ENCODE peak calls at places on chromosomes 1 and 21, in six cellular contexts. D is cardiac muscle cell; N is fibroblast of lung; U is CD8-positive, alpha-beta T cell; C is tibial nerve; H is suprapubic skin. Q is an unnamed sample.

GRCh38 chr1:190353538-190354101 is 124.0 kb downstream of the BRINP3 start:
- DNase-seq in D (peak; percentile 6), N (peak; percentile 16), U (no peak), C (no peak), H (no peak), Q (no peak)

GRCh38 chr1:94980049-94980908 is 53.4 kb upstream of the CNN3 start:
- DNase-seq in D (peak; percentile 50), N (peak; percentile 60), U (no peak), C (no peak), H (no peak), Q (no peak)

GRCh38 chr21:30240661-30241060 is 24.8 kb upstream of the CLDN8 start:
- DNase-seq in D (no peak), N (no peak), U (no peak), C (no peak), H (no peak), Q (no peak)

GRCh38 chr1:75338974-75339483 is 204.8 kb downstream of the LHX8 start:
- DNase-seq in D (no peak), N (peak; percentile 44), U (no peak), C (no peak), H (no peak), Q (no peak)

GRCh38 chr1:174397261-174397660 is 50.5 kb upstream of the GPR52 start:
- DNase-seq in D (peak; percentile 9), N (peak; percentile 70), U (no peak), C (no peak), H (no peak), Q (no peak)

GRCh38 chr1:229102741-229103480 is 168.0 kb upstream of the RAB4A start:
- DNase-seq in D (peak; percentile 44), N (no peak), U (no peak), C (no peak), H (no peak), Q (no peak)

GRCh38 chr1:184805667-184806295 is 51.1 kb upstream of the EDEM3 start:
- DNase-seq in D (peak; percentile 93), N (peak; percentile 69), U (peak; percentile 79), C (peak; percentile 99), H (peak; percentile 92), Q (peak; percentile 91)

GRCh38 chr21:27570306-27570868 is 603.5 kb upstream of the ADAMTS5 start:
- DNase-seq in D (peak; percentile 95), N (peak; percentile 90), U (no peak), C (peak; percentile 69), H (peak; percentile 67), Q (no peak)

DNA sequence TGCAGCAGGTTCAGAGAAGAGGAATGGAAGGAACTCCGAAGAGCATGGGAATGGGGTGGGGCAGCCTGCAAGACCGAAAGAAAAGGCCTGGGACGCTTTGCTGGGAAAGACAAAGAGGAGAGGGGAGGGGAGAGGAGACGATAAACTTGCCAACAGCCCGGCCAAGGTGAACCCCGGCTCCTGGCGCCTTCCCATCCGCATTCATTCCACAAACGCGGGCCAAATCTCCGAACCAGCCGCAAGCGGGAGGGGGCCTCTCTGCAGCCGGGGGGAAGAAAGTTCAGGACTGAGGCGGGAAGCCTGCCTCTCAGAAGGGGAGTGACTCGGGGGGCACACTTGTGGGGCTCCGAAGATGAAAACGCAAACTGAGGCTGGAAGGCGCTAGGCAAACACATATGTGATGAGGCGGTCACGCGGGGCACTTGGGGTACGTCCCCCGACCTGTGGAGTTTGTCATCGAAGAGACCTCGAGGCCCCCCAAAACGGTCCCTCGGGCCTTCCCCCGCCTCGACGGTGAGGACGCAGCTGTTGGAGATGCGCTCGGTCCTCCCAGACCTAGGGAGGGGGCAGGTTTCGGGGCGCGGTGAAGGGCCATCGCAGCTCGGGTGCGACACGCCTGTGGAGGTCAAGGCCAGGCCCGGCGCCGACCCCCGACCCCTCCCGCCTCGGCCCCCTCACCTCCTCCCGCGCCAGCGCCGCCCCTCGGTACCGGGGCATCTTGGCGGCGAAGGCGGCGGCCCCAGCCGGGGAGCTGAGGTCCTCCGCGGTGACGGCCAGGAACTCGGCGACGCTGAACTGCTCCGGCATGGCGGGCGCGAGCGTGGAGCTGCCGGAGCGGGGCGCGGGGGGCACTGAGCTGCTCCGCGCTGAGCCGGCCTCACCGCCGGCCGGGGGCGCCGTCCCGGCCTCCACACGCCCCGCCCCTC is at the start of gene ASAP3:
- DNase-seq in D (peak; percentile 76), N (peak; percentile 75), U (no peak), C (no peak), H (peak; percentile 77), Q (peak; percentile 38)
- TF ChIP-seq CTCF in D (peak; percentile 8), N (no peak), U (no peak), C (peak; percentile 21), H (no peak), Q (peak; percentile 7)

DNA sequence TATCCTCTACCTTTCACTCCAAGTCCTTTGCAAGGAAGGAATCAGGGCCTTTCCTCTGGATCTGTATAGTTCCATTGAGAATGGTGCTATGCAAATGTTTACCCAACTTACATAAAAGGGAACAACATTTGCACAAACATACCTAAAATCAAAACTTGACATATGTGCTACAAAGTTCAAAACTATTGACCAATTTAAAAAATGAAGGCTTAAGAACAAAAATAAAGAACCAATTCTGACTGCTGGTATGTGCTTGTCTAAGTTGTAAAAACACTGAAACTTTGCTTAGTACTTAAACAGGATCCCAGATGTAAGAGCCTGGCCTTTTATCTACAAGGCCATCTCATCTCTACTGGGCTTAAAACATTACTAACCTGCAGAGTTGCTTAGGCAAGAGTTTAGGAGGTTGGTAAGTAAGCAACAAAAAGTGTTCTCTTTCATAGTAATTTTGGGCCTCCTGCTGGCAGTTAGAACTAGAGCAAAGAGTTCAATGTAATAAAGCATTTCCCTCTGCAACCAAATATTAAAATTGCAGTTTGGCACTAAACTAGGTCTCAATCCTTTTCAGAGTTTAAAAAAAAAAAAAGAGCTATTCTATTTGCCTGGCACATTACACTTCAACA is 2.0 kb downstream of the SCMH1 start:
- DNase-seq in D (peak; percentile 73), N (peak; percentile 64), U (no peak), C (peak; percentile 32), H (no peak), Q (no peak)
- TF ChIP-seq CTCF in D (peak; percentile 54), N (peak; percentile 66), U (no peak), C (no peak), H (no peak), Q (no peak)

DNA sequence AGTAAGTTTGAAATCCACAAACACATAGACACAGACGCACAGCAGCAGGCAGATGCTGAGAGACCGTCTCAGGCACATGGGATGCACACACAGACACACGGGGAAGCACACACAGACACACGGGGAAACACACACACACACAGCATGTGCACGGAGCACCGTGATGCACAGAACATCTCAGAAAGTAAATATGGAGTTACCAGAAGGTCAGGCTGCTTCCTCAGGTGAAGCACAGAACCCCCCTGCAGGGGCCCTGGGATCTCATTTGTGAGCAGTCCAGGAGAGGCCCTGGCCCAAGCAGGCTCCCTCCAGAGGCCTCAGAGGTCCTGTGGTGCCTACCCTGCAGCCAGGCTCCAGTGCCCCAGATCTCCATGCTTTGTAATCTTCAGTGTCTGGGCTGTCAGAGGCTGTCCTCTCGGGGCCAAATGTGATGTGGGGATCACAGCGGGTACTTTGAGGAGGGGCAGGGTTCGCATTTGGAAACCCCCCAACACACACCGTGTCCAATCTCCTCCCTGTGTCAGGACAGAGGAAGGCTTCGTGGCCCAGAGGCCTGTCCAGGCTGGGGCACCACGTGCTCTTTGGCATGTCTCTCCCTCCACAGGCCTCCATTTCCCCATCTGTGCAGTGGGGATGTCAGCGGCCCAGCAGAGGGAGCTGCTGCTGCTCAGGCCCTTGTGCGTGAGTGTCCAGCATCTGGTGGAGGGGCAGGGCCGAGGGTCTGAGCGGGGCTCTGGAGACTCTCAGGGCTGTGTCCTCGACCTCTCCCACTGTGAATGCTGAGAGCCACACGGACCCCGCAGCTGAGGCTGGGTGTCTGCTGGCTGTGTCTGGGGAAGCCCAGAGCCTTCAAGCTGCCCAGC is 23.0 kb upstream of the PRSS38 start:
- DNase-seq in D (no peak), N (no peak), U (no peak), C (peak; percentile 4), H (no peak), Q (no peak)
- TF ChIP-seq CTCF in D (no peak), N (no peak), U (no peak), C (no peak), H (no peak), Q (no peak)

GRCh38 chr1:211830330-211831142 is at the start of gene LPGAT1:
- DNase-seq in D (peak; percentile 74), N (peak; percentile 65), U (peak; percentile 59), C (peak; percentile 33), H (peak; percentile 79), Q (peak; percentile 80)
- TF ChIP-seq CTCF in D (peak; percentile 51), N (no peak), U (peak; percentile 51), C (peak; percentile 69), H (no peak), Q (no peak)

Q was measured in endothelial cell.